ENCODE peak calls at places on chromosomes 13 and 19, in ten cellular contexts. K is type B pancreatic cell; H is stimulated activated CD4-positive, alpha-beta T cell treated with anti-CD3 and anti-CD28 coated beads, Interleukin-1b, Interleukin-23, amount 100 ng/mL, for 1 hour; W is left colon; S is uterus; T is upper lobe of left lung; Y is WTC11; L is NCI-H510A treated with DMSO at 0.1 percent for 48 hours; P is germinal center; X is T-helper 2 cell. C is an unnamed sample.

GRCh38 chr19:53503126-53503525 is 34.8 kb upstream of the ZNF331 start:
- DNase-seq in H (no peak), Y (no peak), T (no peak), S (no peak), P (no peak), K (no peak), L (no peak), X (no peak), W (no peak), C (no peak)

GRCh38 chr13:44972956-44973581 is 16.2 kb downstream of the NUFIP1 start:
- DNase-seq in H (no peak), T (no peak), K (no peak), L (peak; percentile 1), S (no peak), X (no peak), P (no peak), Y (no peak), W (no peak), C (no peak)

GRCh38 chr19:38932425-38933179 is 1.9 kb downstream of the MRPS12 start:
- DNase-seq in P (peak; percentile 54), Y (peak; percentile 44), T (no peak), K (no peak), W (peak; percentile 17), S (no peak), L (peak; percentile 3), X (no peak), H (no peak), C (no peak)

GRCh38 chr19:661427-662196 is 1.4 kb downstream of the RNF126 start:
- DNase-seq in L (no peak), Y (no peak), X (peak; percentile 60), P (peak; percentile 73), T (peak; percentile 51), K (no peak), S (no peak), W (peak; percentile 66), H (peak; percentile 55), C (peak; percentile 44)

GRCh38 chr13:33426131-33426530 is 140.6 kb upstream of the STARD13 start:
- DNase-seq in S (no peak), L (no peak), Y (no peak), T (no peak), X (no peak), P (no peak), W (no peak), K (no peak), H (no peak), C (no peak)

GRCh38 chr19:43664008-43664407 is 6.0 kb downstream of the PLAUR start:
- DNase-seq in T (peak; percentile 38), L (no peak), H (no peak), X (peak; percentile 33), S (no peak), K (no peak), P (no peak), W (no peak), Y (no peak), C (no peak)

GRCh38 chr13:56019606-56020005 is 1121.1 kb upstream of the PRR20A start:
- DNase-seq in H (no peak), K (no peak), Y (no peak), X (no peak), L (no peak), S (no peak), T (no peak), W (no peak), P (no peak), C (no peak)

GRCh38 chr19:4115050-4115817 is 8.7 kb downstream of the MAP2K2 start:
- DNase-seq in T (peak; percentile 55), S (no peak), X (peak; percentile 58), L (no peak), Y (no peak), H (peak; percentile 20), K (no peak), P (peak; percentile 71), W (peak; percentile 55), C (no peak)

GRCh38 chr19:17296278-17296677 is 6.9 kb downstream of the ABHD8 start:
- DNase-seq in L (no peak), P (no peak), S (no peak), K (no peak), W (no peak), X (no peak), H (no peak), T (no peak), Y (no peak), C (no peak)

GRCh38 chr13:72508392-72508791 is 219.0 kb downstream of the MZT1 start:
- DNase-seq in K (no peak), H (no peak), P (no peak), S (no peak), W (no peak), T (no peak), Y (no peak), X (no peak), L (no peak), C (no peak)

GRCh38 chr13:67515895-67516294 is 285.8 kb upstream of the PCDH9 start:
- DNase-seq in L (no peak), H (no peak), S (no peak), W (no peak), P (no peak), X (no peak), T (no peak), K (no peak), Y (no peak), C (no peak)

GRCh38 chr13:20311022-20311421 is 78.9 kb upstream of the GJB6 start:
- DNase-seq in L (no peak), H (no peak), P (no peak), S (no peak), K (no peak), W (no peak), X (no peak), T (no peak), Y (no peak), C (no peak)

GRCh38 chr13:44333950-44334675 is 39.5 kb upstream of the SERP2 start:
- DNase-seq in S (no peak), X (no peak), W (no peak), H (no peak), T (no peak), K (no peak), Y (no peak), P (no peak), L (no peak), C (no peak)

GRCh38 chr19:16737909-16738308 is 18.3 kb downstream of the NWD1 start:
- DNase-seq in X (no peak), K (no peak), T (no peak), W (no peak), H (no peak), P (no peak), L (no peak), S (no peak), Y (no peak), C (no peak)

GRCh38 chr19:55103190-55103589 is 14.2 kb downstream of the PPP1R12C start:
- DNase-seq in W (no peak), T (no peak), S (no peak), P (no peak), Y (no peak), X (no peak), L (no peak), K (no peak), H (no peak), C (no peak)

GRCh38 chr13:45415112-45415511 is 3.1 kb downstream of the SLC25A30 start:
- DNase-seq in H (no peak), L (no peak), Y (no peak), S (no peak), X (no peak), P (no peak), K (no peak), W (no peak), T (no peak), C (no peak)

GRCh38 chr19:31349160-31349881 is at the start of gene TSHZ3:
- DNase-seq in K (peak; percentile 82), H (no peak), S (peak; percentile 91), W (peak; percentile 65), X (peak; percentile 20), T (peak; percentile 46), L (no peak), Y (peak; percentile 82), P (no peak), C (peak; percentile 80)

GRCh38 chr13:74974234-74974879 is 507.6 kb downstream of the TBC1D4 start:
- DNase-seq in Y (no peak), P (no peak), K (no peak), H (no peak), W (no peak), T (no peak), L (no peak), S (no peak), X (no peak), C (no peak)

GRCh38 chr13:112696869-112697465 is 7.1 kb downstream of the ATP11A start:
- DNase-seq in W (no peak), Y (peak; percentile 6), L (no peak), T (no peak), K (no peak), S (no peak), X (no peak), H (no peak), P (no peak), C (no peak)

GRCh38 chr13:30846844-30847243 is 59.2 kb upstream of the MEDAG start:
- DNase-seq in H (no peak), X (no peak), L (no peak), P (no peak), W (no peak), S (no peak), T (no peak), Y (no peak), K (no peak), C (no peak)

GRCh38 chr19:10544242-10544752 is 593 bp downstream of the ATG4D start:
- DNase-seq in X (no peak), S (no peak), L (peak; percentile 10), T (peak; percentile 73), Y (no peak), H (no peak), W (peak; percentile 85), P (no peak), K (no peak), C (peak; percentile 67)

GRCh38 chr19:16078311-16078758 is 2.0 kb downstream of the TPM4 start:
- DNase-seq in S (peak; percentile 69), K (no peak), X (no peak), W (peak; percentile 42), H (no peak), T (no peak), L (no peak), P (peak; percentile 35), Y (no peak), C (peak; percentile 46)

GRCh38 chr13:44309771-44310767 is 63.6 kb upstream of the SERP2 start:
- DNase-seq in H (no peak), L (no peak), X (no peak), S (no peak), K (no peak), Y (no peak), T (no peak), W (peak; percentile 75), P (no peak), C (no peak)

GRCh38 chr13:88628882-88629281 is 957.7 kb downstream of the SLITRK5 start:
- DNase-seq in L (no peak), T (no peak), Y (no peak), S (no peak), P (no peak), W (no peak), K (no peak), X (no peak), H (no peak), C (no peak)

GRCh38 chr19:46271488-46272197 is 25.2 kb upstream of the HIF3A start:
- DNase-seq in S (peak; percentile 45), T (no peak), Y (no peak), K (no peak), W (no peak), L (no peak), P (no peak), H (no peak), X (no peak), C (no peak)

GRCh38 chr13:79782541-79783216 is 301.7 kb downstream of the NDFIP2 start:
- DNase-seq in H (no peak), P (no peak), S (no peak), L (peak; percentile 62), T (peak; percentile 47), Y (peak; percentile 71), X (no peak), W (peak; percentile 49), K (no peak), C (peak; percentile 51)

C was measured in pancreas.